ENCODE peak calls at places on chromosomes 6 and 20, in eight cellular contexts. I, O, W, T, E, Q, K and Y are unnamed samples.

GRCh38 chr6:141103246-141103645 is 1029.5 kb upstream of the GJE1 start:
- DNase-seq in W (no peak), E (no peak), T (no peak), I (peak; percentile 59), O (no peak), K (no peak), Q (peak; percentile 43), Y (no peak)

GRCh38 chr6:2221724-2222274 is 23.6 kb downstream of the GMDS start:
- DNase-seq in W (no peak), Q (no peak), K (no peak), O (no peak), I (no peak), T (no peak), E (no peak), Y (no peak)

GRCh38 chr20:38864662-38865061 is 59.2 kb downstream of the PPP1R16B start:
- DNase-seq in E (no peak), K (no peak), O (no peak), W (no peak), Q (no peak), T (no peak), I (no peak), Y (no peak)

GRCh38 chr20:48406462-48407235 is 421.1 kb downstream of the PREX1 start:
- DNase-seq in I (no peak), K (peak; percentile 45), E (no peak), Q (no peak), O (no peak), T (no peak), W (no peak), Y (no peak)

GRCh38 chr6:43827898-43828297 is 57.9 kb downstream of the VEGFA start:
- DNase-seq in I (no peak), T (no peak), O (no peak), W (no peak), K (no peak), E (no peak), Q (no peak), Y (no peak)

GRCh38 chr6:92791403-92791802 is 628.0 kb downstream of the EPHA7 start:
- DNase-seq in Q (no peak), K (no peak), E (no peak), W (no peak), T (no peak), I (no peak), O (no peak), Y (no peak)

GRCh38 chr6:137218917-137219663 is at the start of gene IFNGR1:
- DNase-seq in K (peak; percentile 97), W (peak; percentile 95), T (peak; percentile 94), O (peak; percentile 99), I (peak; percentile 86), E (peak; percentile 51), Q (peak; percentile 93), Y (peak; percentile 98)

GRCh38 chr20:13525225-13525940 is 113.3 kb downstream of the TASP1 start:
- DNase-seq in T (no peak), E (peak; percentile 85), I (peak; percentile 97), K (peak; percentile 55), Q (peak; percentile 97), W (no peak), O (no peak), Y (no peak)

GRCh38 chr20:17827759-17828559 is 128.2 kb downstream of the BANF2 start:
- DNase-seq in W (no peak), K (no peak), Q (no peak), E (no peak), T (no peak), I (no peak), O (no peak), Y (no peak)